ENCODE peak calls at places on chromosome 5, in seven cellular contexts. U is germinal center; B is H9; S is nucleus accumbens; Y is activated CD8-positive, alpha-beta memory T cell treated with anti-CD3 and anti-CD28 coated beads for 48 hours; A is GM12865; P is NCI-H2029 treated with DMSO at 0.1 percent for 48 hours. F is an unnamed sample.

GRCh38 chr5:67182406-67182805 is 14.2 kb downstream of the CD180 start:
- DNase-seq in A (no peak), B (peak), P (no peak), U (no peak), Y (no peak), S (no peak), F (no peak)

GRCh38 chr5:72178910-72179815 is 71.9 kb downstream of the MAP1B start:
- DNase-seq in A (no peak), P (no peak), Y (no peak), B (no peak), S (peak), U (no peak), F (no peak)

GRCh38 chr5:163968651-163969050 is 463.2 kb downstream of the MAT2B start:
- DNase-seq in B (no peak), A (no peak), P (no peak), S (no peak), U (no peak), Y (no peak), F (no peak)

GRCh38 chr5:157956271-157956885 is 97.4 kb upstream of the CLINT1 start:
- DNase-seq in A (no peak), Y (no peak), P (no peak), S (no peak), B (no peak), U (no peak), F (peak)

GRCh38 chr5:26339576-26339975 is 698.8 kb downstream of the CDH9 start:
- DNase-seq in Y (no peak), A (no peak), B (no peak), P (no peak), S (no peak), U (no peak), F (no peak)

GRCh38 chr5:94374336-94374735 is 244.1 kb downstream of the KIAA0825 start:
- DNase-seq in S (no peak), Y (no peak), B (no peak), P (no peak), A (no peak), U (no peak), F (no peak)

GRCh38 chr5:174552428-174552827 is 172.0 kb upstream of the MSX2 start:
- DNase-seq in P (no peak), Y (no peak), S (no peak), B (peak), U (no peak), A (no peak), F (no peak)

GRCh38 chr5:63240063-63240755 is 661.6 kb downstream of the LRRC70 start:
- DNase-seq in P (no peak), U (no peak), B (no peak), Y (no peak), S (no peak), A (no peak), F (no peak)

GRCh38 chr5:98775246-98775961 is 1.9 kb downstream of the RGMB start:
- DNase-seq in B (no peak), Y (no peak), A (no peak), U (no peak), S (no peak), P (no peak), F (no peak)

F was measured in NCI-H510A treated with DMSO at 0.1 percent for 48 hours.